ENCODE peak calls at places on chromosomes 3 and 15, in eight cellular contexts. S is left lung, E is mesenchymal stem cell, V is Peyer's patch, C is heart left ventricle, Q is stomach, X is gastrocnemius medialis, J is adipocyte. G is an unnamed sample.

GRCh38 chr15:71254503-71254902 is 139.2 kb downstream of the THSD4 start:
- DNase-seq in S (no peak), E (no peak), V (no peak), C (no peak), Q (no peak), X (no peak), J (no peak), G (no peak)

GRCh38 chr3:31159331-31160039 is 265.0 kb upstream of the GADL1 start:
- DNase-seq in S (no peak), E (no peak), V (no peak), C (no peak), Q (no peak), X (no peak), J (peak; percentile 55), G (no peak)

GRCh38 chr3:159929181-159929893 is 59.3 kb upstream of the IL12A start:
- DNase-seq in S (no peak), E (peak; percentile 91), V (no peak), C (peak; percentile 32), Q (no peak), X (no peak), J (peak; percentile 50), G (no peak)

GRCh38 chr15:37096878-37097568 is 3.3 kb downstream of the MEIS2 start:
- DNase-seq in S (no peak), E (peak; percentile 48), V (no peak), C (no peak), Q (no peak), X (no peak), J (peak; percentile 62), G (no peak)

GRCh38 chr3:31534036-31534435 is 1.3 kb downstream of the STT3B start:
- DNase-seq in S (no peak), E (peak; percentile 44), V (no peak), C (no peak), Q (no peak), X (no peak), J (peak; percentile 47), G (no peak)

GRCh38 chr3:166478356-166478755 is 641.1 kb upstream of the BCHE start:
- DNase-seq in S (no peak), E (no peak), V (no peak), C (no peak), Q (no peak), X (no peak), J (no peak), G (no peak)

GRCh38 chr15:68528891-68529290 is 49.9 kb upstream of the CORO2B start:
- DNase-seq in S (no peak), E (no peak), V (no peak), C (no peak), Q (no peak), X (no peak), J (no peak), G (no peak)

GRCh38 chr15:90862964-90863721 is 5.2 kb upstream of the FURIN start:
- DNase-seq in S (peak; percentile 71), E (no peak), V (no peak), C (no peak), Q (no peak), X (peak; percentile 64), J (peak; percentile 76), G (no peak)

GRCh38 chr15:29141206-29141907 is 128.3 kb downstream of the NSMCE3 start:
- DNase-seq in S (no peak), E (no peak), V (peak; percentile 8), C (no peak), Q (peak; percentile 11), X (no peak), J (no peak), G (no peak)

GRCh38 chr3:49805884-49806701 is 3.0 kb downstream of the INKA1 start:
- DNase-seq in S (no peak), E (peak; percentile 75), V (peak; percentile 88), C (peak; percentile 70), Q (no peak), X (no peak), J (no peak), G (no peak)

GRCh38 chr3:171142985-171143384 is 116.5 kb upstream of the SLC2A2 start:
- DNase-seq in S (no peak), E (no peak), V (no peak), C (no peak), Q (peak; percentile 68), X (no peak), J (peak; percentile 29), G (no peak)

GRCh38 chr3:186107148-186108105 is 1.5 kb downstream of the ETV5 start:
- DNase-seq in S (peak; percentile 92), E (peak; percentile 77), V (peak; percentile 63), C (peak; percentile 62), Q (peak; percentile 69), X (peak; percentile 65), J (peak; percentile 89), G (no peak)

GRCh38 chr15:34264070-34264469 is 39.3 kb downstream of the EMC4 start:
- DNase-seq in S (no peak), E (no peak), V (no peak), C (no peak), Q (no peak), X (no peak), J (no peak), G (no peak)

GRCh38 chr3:162125790-162126189 is 629.2 kb downstream of the OTOL1 start:
- DNase-seq in S (no peak), E (no peak), V (no peak), C (no peak), Q (no peak), X (no peak), J (no peak), G (no peak)

GRCh38 chr3:187265461-187265955 is 26.0 kb downstream of the MASP1 start:
- DNase-seq in S (no peak), E (peak; percentile 72), V (no peak), C (peak; percentile 45), Q (no peak), X (no peak), J (no peak), G (no peak)

GRCh38 chr3:192433704-192434103 is 293.6 kb downstream of the FGF12 start:
- DNase-seq in S (no peak), E (no peak), V (no peak), C (no peak), Q (no peak), X (no peak), J (peak; percentile 10), G (no peak)

GRCh38 chr15:37536967-37537624 is 397.3 kb upstream of the TMCO5A start:
- DNase-seq in S (no peak), E (peak; percentile 2), V (no peak), C (no peak), Q (no peak), X (no peak), J (no peak), G (no peak)

DNA sequence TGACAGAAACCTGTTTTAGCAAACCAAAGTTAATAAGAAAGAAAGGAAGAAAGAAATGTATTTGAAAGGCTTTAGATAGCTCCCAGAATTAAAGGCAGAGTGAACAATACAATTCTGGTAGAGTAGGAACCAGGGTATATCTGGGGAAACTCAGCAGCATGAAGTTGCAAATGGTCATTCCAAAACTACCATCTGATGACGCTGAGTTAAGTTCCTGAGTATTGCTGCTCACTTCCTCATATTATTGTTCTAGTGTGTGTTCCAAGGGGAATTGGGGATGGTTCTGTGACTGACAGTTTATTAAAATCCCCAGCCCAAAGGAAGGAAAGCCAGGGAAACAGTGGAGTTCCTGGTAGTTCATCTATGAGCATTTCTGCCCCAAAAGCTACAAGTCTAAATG is 88.3 kb upstream of the FRMD4B start:
- DNase-seq in S (no peak), E (no peak), V (no peak), C (no peak), Q (no peak), X (no peak), J (no peak), G (no peak)
- H3K9me3 ChIP-seq in S (no peaks in the 10 kb centered on the region), E (no peaks in the 10 kb centered on the region), V (no peaks in the 10 kb centered on the region), C (no peaks in the 10 kb centered on the region), Q (no peaks in the 10 kb centered on the region), X (no peaks in the 10 kb centered on the region), J (no peaks in the 10 kb centered on the region), G (no peaks in the 10 kb centered on the region)

GRCh38 chr3:147924755-147925154 is 515.6 kb downstream of the ZIC1 start:
- DNase-seq in S (no peak), E (no peak), V (no peak), C (no peak), Q (no peak), X (no peak), J (no peak), G (no peak)

GRCh38 chr3:147930417-147930816 is 521.3 kb downstream of the ZIC1 start:
- DNase-seq in S (no peak), E (peak; percentile 13), V (no peak), C (no peak), Q (no peak), X (no peak), J (peak; percentile 67), G (no peak)

GRCh38 chr3:147921044-147921443 is 511.9 kb downstream of the ZIC1 start:
- DNase-seq in S (no peak), E (no peak), V (no peak), C (no peak), Q (no peak), X (no peak), J (peak; percentile 46), G (no peak)

GRCh38 chr3:147919496-147919895 is 510.3 kb downstream of the ZIC1 start:
- DNase-seq in S (no peak), E (no peak), V (no peak), C (no peak), Q (no peak), X (no peak), J (no peak), G (no peak)

DNA sequence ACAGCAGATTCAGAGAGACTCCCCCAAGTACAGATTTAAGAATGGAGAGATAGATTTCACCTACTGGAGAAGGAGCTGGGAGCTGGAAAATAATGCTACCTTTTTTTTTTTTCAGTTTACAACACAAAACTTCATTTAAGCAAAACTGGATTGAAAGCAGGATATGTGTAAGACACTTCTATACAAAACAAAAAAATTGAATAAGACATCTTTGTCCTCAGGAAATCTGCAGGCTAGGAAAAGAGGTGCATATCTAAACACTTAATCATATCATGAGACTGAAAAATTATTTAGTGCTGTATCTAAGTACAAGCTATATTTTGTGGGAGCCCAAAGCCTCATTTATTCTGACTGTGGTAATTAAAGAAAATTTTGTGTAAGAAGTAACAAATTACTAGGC is 516.1 kb downstream of the ZIC1 start:
- DNase-seq in S (no peak), E (no peak), V (no peak), C (no peak), Q (no peak), X (no peak), J (no peak), G (no peak)
- H3K9me3 ChIP-seq in S (no peaks in the 10 kb centered on the region), E (no peaks in the 10 kb centered on the region), V (no peaks in the 10 kb centered on the region), C (no peaks in the 10 kb centered on the region), Q (no peaks in the 10 kb centered on the region), X (no peaks in the 10 kb centered on the region), J (no peaks in the 10 kb centered on the region), G (no peaks in the 10 kb centered on the region)

DNA sequence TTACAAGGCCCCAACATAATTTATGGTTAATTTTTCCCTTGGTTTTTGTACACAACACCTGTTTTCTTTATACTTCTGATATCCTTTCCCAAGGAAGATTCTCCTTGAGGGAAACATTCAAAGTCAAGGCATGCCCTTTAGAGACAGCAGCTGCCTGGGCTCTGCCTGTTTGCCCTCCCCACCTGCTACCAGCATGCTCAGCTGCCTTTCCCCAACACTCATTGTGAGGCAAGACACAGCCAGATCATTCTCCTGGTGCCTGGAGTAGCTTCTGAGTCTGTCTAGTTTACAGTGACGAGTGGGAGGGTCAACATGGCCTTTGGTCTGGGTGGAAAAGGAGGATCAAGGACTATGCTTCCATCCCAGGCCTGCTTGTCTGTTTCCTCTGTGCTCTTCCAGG is 132.5 kb downstream of the EPHB1 start:
- DNase-seq in S (no peak), E (no peak), V (no peak), C (no peak), Q (no peak), X (no peak), J (no peak), G (no peak)
- H3K9me3 ChIP-seq in S (no peaks in the 10 kb centered on the region), E (peaks cover 12% of the 10 kb centered on the region), V (peaks cover 3% of the 10 kb centered on the region), C (peaks cover 10% of the 10 kb centered on the region), Q (peaks cover 19% of the 10 kb centered on the region), X (no peaks in the 10 kb centered on the region), J (no peaks in the 10 kb centered on the region), G (no peaks in the 10 kb centered on the region)

GRCh38 chr3:183653209-183654064 is 18.0 kb downstream of the KLHL24 start:
- DNase-seq in S (no peak), E (peak; percentile 7), V (no peak), C (no peak), Q (no peak), X (no peak), J (no peak), G (no peak)
- H3K9me3 ChIP-seq in S (peaks cover 6% of the 10 kb centered on the region), E (peaks cover 49% of the 10 kb centered on the region), V (peaks cover 31% of the 10 kb centered on the region), C (peaks cover 40% of the 10 kb centered on the region), Q (peaks cover 50% of the 10 kb centered on the region), X (no peaks in the 10 kb centered on the region), J (peaks cover 32% of the 10 kb centered on the region), G (peaks cover 26% of the 10 kb centered on the region)